ENCODE peak calls at places on chromosomes 3 and 15, in seven cellular contexts. One of them, this sample, is unnamed.

GRCh38 chr3:118505784-118506183 is 528.9 kb downstream of the IGSF11 start:
- DNase-seq in transverse colon: no peak
- DNase-seq in cardiac fibroblast: no peak
- DNase-seq in cardiac muscle cell: no peak
- DNase-seq in tibial nerve: no peak
- DNase-seq in Calu3: no peak
- DNase-seq in fibroblast of lung: no peak
- DNase-seq in this sample: no peak

GRCh38 chr3:114928989-114929620 is 218.0 kb downstream of the ZBTB20 start:
- DNase-seq in transverse colon: no peak
- DNase-seq in cardiac fibroblast: peak
- DNase-seq in cardiac muscle cell: no peak
- DNase-seq in tibial nerve: no peak
- DNase-seq in Calu3: no peak
- DNase-seq in fibroblast of lung: no peak
- DNase-seq in this sample: no peak

GRCh38 chr15:59218099-59218498 is 11.5 kb downstream of the LDHAL6B start:
- DNase-seq in transverse colon: no peak
- DNase-seq in cardiac fibroblast: no peak
- DNase-seq in cardiac muscle cell: no peak
- DNase-seq in tibial nerve: no peak
- DNase-seq in Calu3: no peak
- DNase-seq in fibroblast of lung: no peak
- DNase-seq in this sample: no peak

GRCh38 chr3:40623567-40623966 is 98.8 kb downstream of the ZNF621 start:
- DNase-seq in transverse colon: peak
- DNase-seq in cardiac fibroblast: peak
- DNase-seq in cardiac muscle cell: no peak
- DNase-seq in tibial nerve: no peak
- DNase-seq in Calu3: peak
- DNase-seq in fibroblast of lung: no peak
- DNase-seq in this sample: no peak

GRCh38 chr15:67066041-67067021 is 929 bp downstream of the SMAD3 start:
- DNase-seq in transverse colon: no peak
- DNase-seq in cardiac fibroblast: peak
- DNase-seq in cardiac muscle cell: peak
- DNase-seq in tibial nerve: no peak
- DNase-seq in Calu3: peak
- DNase-seq in fibroblast of lung: no peak
- DNase-seq in this sample: no peak

GRCh38 chr3:192514081-192514753 is 213.1 kb downstream of the FGF12 start:
- DNase-seq in transverse colon: no peak
- DNase-seq in cardiac fibroblast: peak
- DNase-seq in cardiac muscle cell: peak
- DNase-seq in tibial nerve: no peak
- DNase-seq in Calu3: peak
- DNase-seq in fibroblast of lung: peak
- DNase-seq in this sample: no peak

GRCh38 chr15:93948728-93949127 is 282.6 kb upstream of the MCTP2 start:
- DNase-seq in transverse colon: no peak
- DNase-seq in cardiac fibroblast: no peak
- DNase-seq in cardiac muscle cell: no peak
- DNase-seq in tibial nerve: no peak
- DNase-seq in Calu3: no peak
- DNase-seq in fibroblast of lung: no peak
- DNase-seq in this sample: no peak

GRCh38 chr3:101635345-101635744 is 41.6 kb downstream of the ZBTB11 start:
- DNase-seq in transverse colon: no peak
- DNase-seq in cardiac fibroblast: no peak
- DNase-seq in cardiac muscle cell: no peak
- DNase-seq in tibial nerve: no peak
- DNase-seq in Calu3: no peak
- DNase-seq in fibroblast of lung: no peak
- DNase-seq in this sample: no peak

GRCh38 chr3:141056716-141057115 is 5.6 kb downstream of the SPSB4 start:
- DNase-seq in transverse colon: no peak
- DNase-seq in cardiac fibroblast: no peak
- DNase-seq in cardiac muscle cell: peak
- DNase-seq in tibial nerve: no peak
- DNase-seq in Calu3: no peak
- DNase-seq in fibroblast of lung: no peak
- DNase-seq in this sample: no peak

GRCh38 chr3:38579146-38579545 is 70.3 kb downstream of the SCN5A start:
- DNase-seq in transverse colon: no peak
- DNase-seq in cardiac fibroblast: peak
- DNase-seq in cardiac muscle cell: peak
- DNase-seq in tibial nerve: no peak
- DNase-seq in Calu3: peak
- DNase-seq in fibroblast of lung: no peak
- DNase-seq in this sample: no peak

GRCh38 chr15:65132841-65133549 is 613 bp downstream of the PDCD7 start:
- DNase-seq in transverse colon: peak
- DNase-seq in cardiac fibroblast: peak
- DNase-seq in cardiac muscle cell: peak
- DNase-seq in tibial nerve: no peak
- DNase-seq in Calu3: peak
- DNase-seq in fibroblast of lung: peak
- DNase-seq in this sample: no peak

GRCh38 chr3:113222412-113223086 is 11.2 kb downstream of the BOC start:
- DNase-seq in transverse colon: no peak
- DNase-seq in cardiac fibroblast: no peak
- DNase-seq in cardiac muscle cell: no peak
- DNase-seq in tibial nerve: no peak
- DNase-seq in Calu3: no peak
- DNase-seq in fibroblast of lung: no peak
- DNase-seq in this sample: no peak

GRCh38 chr3:136931587-136931986 is 26.2 kb upstream of the IL20RB start:
- DNase-seq in transverse colon: peak
- DNase-seq in cardiac fibroblast: no peak
- DNase-seq in cardiac muscle cell: no peak
- DNase-seq in tibial nerve: no peak
- DNase-seq in Calu3: peak
- DNase-seq in fibroblast of lung: no peak
- DNase-seq in this sample: no peak

GRCh38 chr3:14780927-14781507 is 37.7 kb upstream of the FGD5 start:
- DNase-seq in transverse colon: peak
- DNase-seq in cardiac fibroblast: peak
- DNase-seq in cardiac muscle cell: peak
- DNase-seq in tibial nerve: no peak
- DNase-seq in Calu3: peak
- DNase-seq in fibroblast of lung: peak
- DNase-seq in this sample: peak

GRCh38 chr3:64677961-64678716 is 9.7 kb downstream of the ADAMTS9 start:
- DNase-seq in transverse colon: no peak
- DNase-seq in cardiac fibroblast: no peak
- DNase-seq in cardiac muscle cell: no peak
- DNase-seq in tibial nerve: no peak
- DNase-seq in Calu3: no peak
- DNase-seq in fibroblast of lung: no peak
- DNase-seq in this sample: no peak

GRCh38 chr3:53005338-53005737 is 40.5 kb downstream of the SFMBT1 start:
- DNase-seq in transverse colon: no peak
- DNase-seq in cardiac fibroblast: no peak
- DNase-seq in cardiac muscle cell: no peak
- DNase-seq in tibial nerve: no peak
- DNase-seq in Calu3: no peak
- DNase-seq in fibroblast of lung: no peak
- DNase-seq in this sample: no peak

GRCh38 chr15:47135279-47135678 is 582.0 kb upstream of the SEMA6D start:
- DNase-seq in transverse colon: no peak
- DNase-seq in cardiac fibroblast: no peak
- DNase-seq in cardiac muscle cell: no peak
- DNase-seq in tibial nerve: no peak
- DNase-seq in Calu3: no peak
- DNase-seq in fibroblast of lung: no peak
- DNase-seq in this sample: no peak

GRCh38 chr3:156350786-156351185 is 204.1 kb downstream of the SSR3 start:
- DNase-seq in transverse colon: no peak
- DNase-seq in cardiac fibroblast: no peak
- DNase-seq in cardiac muscle cell: no peak
- DNase-seq in tibial nerve: no peak
- DNase-seq in Calu3: no peak
- DNase-seq in fibroblast of lung: no peak
- DNase-seq in this sample: no peak

GRCh38 chr15:67409175-67409574 is 111.8 kb upstream of the C15orf61 start:
- DNase-seq in transverse colon: no peak
- DNase-seq in cardiac fibroblast: no peak
- DNase-seq in cardiac muscle cell: no peak
- DNase-seq in tibial nerve: no peak
- DNase-seq in Calu3: no peak
- DNase-seq in fibroblast of lung: no peak
- DNase-seq in this sample: no peak

GRCh38 chr3:100650651-100651611 is 41.5 kb downstream of the ADGRG7 start:
- DNase-seq in transverse colon: no peak
- DNase-seq in cardiac fibroblast: peak
- DNase-seq in cardiac muscle cell: no peak
- DNase-seq in tibial nerve: no peak
- DNase-seq in Calu3: no peak
- DNase-seq in fibroblast of lung: peak
- DNase-seq in this sample: no peak

GRCh38 chr3:71874618-71875017 is 89.7 kb upstream of the PROK2 start:
- DNase-seq in transverse colon: no peak
- DNase-seq in cardiac fibroblast: no peak
- DNase-seq in cardiac muscle cell: no peak
- DNase-seq in tibial nerve: no peak
- DNase-seq in Calu3: no peak
- DNase-seq in fibroblast of lung: peak
- DNase-seq in this sample: no peak

GRCh38 chr15:59105839-59106238 is 893 bp downstream of the CCNB2 start:
- DNase-seq in transverse colon: no peak
- DNase-seq in cardiac fibroblast: no peak
- DNase-seq in cardiac muscle cell: no peak
- DNase-seq in tibial nerve: no peak
- DNase-seq in Calu3: no peak
- DNase-seq in fibroblast of lung: no peak
- DNase-seq in this sample: no peak

GRCh38 chr3:82618594-82618993 is 857.1 kb upstream of the GBE1 start:
- DNase-seq in transverse colon: no peak
- DNase-seq in cardiac fibroblast: no peak
- DNase-seq in cardiac muscle cell: no peak
- DNase-seq in tibial nerve: no peak
- DNase-seq in Calu3: no peak
- DNase-seq in fibroblast of lung: no peak
- DNase-seq in this sample: no peak

GRCh38 chr3:22117751-22118346 is 366.8 kb upstream of the ZNF385D start:
- DNase-seq in transverse colon: no peak
- DNase-seq in cardiac fibroblast: peak
- DNase-seq in cardiac muscle cell: peak
- DNase-seq in tibial nerve: no peak
- DNase-seq in Calu3: no peak
- DNase-seq in fibroblast of lung: peak
- DNase-seq in this sample: no peak
- TF ChIP-seq CTCF in transverse colon: peak
- TF ChIP-seq CTCF in cardiac fibroblast: peak
- TF ChIP-seq CTCF in cardiac muscle cell: peak
- TF ChIP-seq CTCF in tibial nerve: peak
- TF ChIP-seq CTCF in Calu3: peak
- TF ChIP-seq CTCF in fibroblast of lung: peak
- TF ChIP-seq CTCF in this sample: no peak

GRCh38 chr3:42809202-42809601 is at the start of gene ACKR2:
- DNase-seq in transverse colon: no peak
- DNase-seq in cardiac fibroblast: no peak
- DNase-seq in cardiac muscle cell: no peak
- DNase-seq in tibial nerve: no peak
- DNase-seq in Calu3: no peak
- DNase-seq in fibroblast of lung: no peak
- DNase-seq in this sample: no peak
- TF ChIP-seq CTCF in transverse colon: no peak
- TF ChIP-seq CTCF in cardiac fibroblast: no peak
- TF ChIP-seq CTCF in cardiac muscle cell: no peak
- TF ChIP-seq CTCF in tibial nerve: no peak
- TF ChIP-seq CTCF in Calu3: no peak
- TF ChIP-seq CTCF in fibroblast of lung: no peak
- TF ChIP-seq CTCF in this sample: no peak

DNA sequence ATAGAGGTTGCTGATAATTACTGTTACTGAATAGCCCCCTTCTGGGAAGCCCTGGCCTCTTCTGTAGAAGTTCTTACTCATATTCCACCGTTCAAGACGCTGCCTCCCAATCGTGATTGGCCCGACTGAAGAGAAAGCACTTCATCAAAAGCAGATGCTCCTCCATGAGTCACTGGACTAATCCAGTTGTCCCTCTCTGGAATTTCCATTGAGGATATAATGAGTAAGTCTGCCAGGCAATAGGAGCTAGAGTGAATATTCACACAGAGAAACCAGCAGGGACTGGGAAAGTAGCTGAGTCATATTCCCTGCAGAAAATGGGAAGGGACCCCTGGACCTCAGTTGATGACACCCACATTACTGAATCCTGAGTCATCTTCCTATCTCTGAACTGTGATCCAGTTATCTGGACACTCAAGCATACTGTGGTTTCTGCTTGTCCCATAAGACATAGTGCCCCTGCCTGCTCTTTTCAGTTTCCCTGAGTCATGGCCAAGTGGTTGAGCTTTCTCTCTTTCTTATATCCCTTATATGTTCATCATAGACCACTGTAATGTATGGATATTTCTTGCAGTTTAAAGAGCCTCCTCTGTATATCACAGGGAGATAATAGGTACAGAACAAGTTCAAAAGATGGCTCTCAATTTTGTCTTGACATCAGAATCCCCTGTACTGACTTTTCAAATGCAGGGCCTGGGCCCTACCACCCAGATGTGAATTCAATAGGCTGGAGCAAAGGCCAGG is 151.2 kb upstream of the CDIN1 start:
- DNase-seq in transverse colon: no peak
- DNase-seq in cardiac fibroblast: peak
- DNase-seq in cardiac muscle cell: no peak
- DNase-seq in tibial nerve: no peak
- DNase-seq in Calu3: no peak
- DNase-seq in fibroblast of lung: peak
- DNase-seq in this sample: no peak
- TF ChIP-seq CTCF in transverse colon: no peak
- TF ChIP-seq CTCF in cardiac fibroblast: no peak
- TF ChIP-seq CTCF in cardiac muscle cell: no peak
- TF ChIP-seq CTCF in tibial nerve: no peak
- TF ChIP-seq CTCF in Calu3: no peak
- TF ChIP-seq CTCF in fibroblast of lung: no peak
- TF ChIP-seq CTCF in this sample: no peak

DNA sequence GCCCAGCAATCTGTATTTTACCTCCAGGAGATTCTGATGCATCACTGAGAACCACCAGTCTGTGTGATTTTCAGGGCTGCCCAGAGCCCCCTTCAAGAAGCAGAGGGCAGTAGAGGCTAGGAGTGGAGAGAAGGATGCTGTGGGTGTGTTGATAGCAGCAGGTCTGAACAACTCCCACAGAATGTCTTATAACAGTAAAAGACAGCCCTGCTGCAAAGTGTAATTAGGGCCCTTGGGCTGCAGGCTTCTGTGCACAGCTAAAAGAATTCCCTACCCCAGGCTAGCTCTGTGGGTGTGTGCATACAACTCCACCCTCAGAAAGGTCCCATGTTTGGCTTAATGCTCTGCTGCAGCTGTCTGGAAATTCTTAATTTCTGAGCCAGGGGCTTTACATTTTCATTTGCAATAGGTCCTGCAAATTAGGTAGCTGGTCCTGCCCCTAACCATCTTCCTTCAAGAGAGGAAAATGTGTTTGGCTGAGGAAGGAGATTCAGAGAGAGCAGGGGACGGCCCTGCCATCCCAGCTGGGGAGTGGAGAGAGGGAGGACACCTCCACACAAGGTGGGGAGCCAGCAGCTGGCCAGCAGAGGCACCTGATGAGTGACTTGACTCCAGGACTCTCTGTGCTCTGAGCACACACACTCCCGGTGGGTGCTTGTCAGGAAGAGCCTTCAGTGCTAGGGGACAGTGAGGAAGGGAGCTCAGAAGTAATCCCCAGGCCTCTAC is 43.3 kb upstream of the RAB6B start:
- DNase-seq in transverse colon: no peak
- DNase-seq in cardiac fibroblast: peak
- DNase-seq in cardiac muscle cell: no peak
- DNase-seq in tibial nerve: no peak
- DNase-seq in Calu3: peak
- DNase-seq in fibroblast of lung: peak
- DNase-seq in this sample: no peak
- TF ChIP-seq CTCF in transverse colon: no peak
- TF ChIP-seq CTCF in cardiac fibroblast: peak
- TF ChIP-seq CTCF in cardiac muscle cell: peak
- TF ChIP-seq CTCF in tibial nerve: no peak
- TF ChIP-seq CTCF in Calu3: no peak
- TF ChIP-seq CTCF in fibroblast of lung: peak
- TF ChIP-seq CTCF in this sample: no peak